ENCODE peak calls at places on chromosome 2, in ten cellular contexts. I, K, Q, V, E, M, S, R, X and W are unnamed samples.
A peak's percentile ranks its signal among the peaks of the same experiment; 100 is the strongest.

GRCh38 chr2:197088694-197089093 is 162.2 kb upstream of the PGAP1 start:
- DNase-seq in I (no peak), K (no peak), Q (no peak), V (no peak), E (no peak), M (no peak), S (no peak), R (no peak), X (no peak), W (no peak)

GRCh38 chr2:140942284-140942683 is 1188.5 kb downstream of the LRP1B start:
- DNase-seq in I (no peak), K (no peak), Q (no peak), V (no peak), E (no peak), M (no peak), S (no peak), R (no peak), X (no peak), W (no peak)

GRCh38 chr2:158921599-158922408 is 46.6 kb upstream of the TANC1 start:
- DNase-seq in I (no peak), K (no peak), Q (no peak), V (no peak), E (no peak), M (no peak), S (no peak), R (no peak), X (peak; percentile 75), W (no peak)

GRCh38 chr2:135124924-135125886 is 73.1 kb downstream of the RAB3GAP1 start:
- DNase-seq in I (no peak), K (no peak), Q (no peak), V (no peak), E (no peak), M (no peak), S (no peak), R (no peak), X (no peak), W (no peak)

GRCh38 chr2:231604685-231605606 is 12.3 kb downstream of the TEX44 start:
- DNase-seq in I (peak; percentile 91), K (peak; percentile 99), Q (peak; percentile 94), V (peak; percentile 94), E (peak; percentile 100), M (peak; percentile 88), S (peak; percentile 98), R (peak; percentile 97), X (peak; percentile 100), W (peak; percentile 96)

GRCh38 chr2:85933753-85934594 is 45.2 kb upstream of the ST3GAL5 start:
- DNase-seq in I (no peak), K (no peak), Q (no peak), V (no peak), E (no peak), M (no peak), S (no peak), R (no peak), X (no peak), W (no peak)

GRCh38 chr2:227703961-227704360 is 13.9 kb downstream of the SLC19A3 start:
- DNase-seq in I (no peak), K (no peak), Q (no peak), V (no peak), E (no peak), M (no peak), S (no peak), R (no peak), X (no peak), W (no peak)

GRCh38 chr2:63590621-63591408 is 2.1 kb downstream of the MDH1 start:
- DNase-seq in I (no peak), K (no peak), Q (no peak), V (no peak), E (no peak), M (no peak), S (peak; percentile 30), R (peak; percentile 10), X (no peak), W (no peak)

GRCh38 chr2:201257941-201258665 is 2.2 kb upstream of the CASP8 start:
- DNase-seq in I (no peak), K (peak; percentile 30), Q (peak; percentile 83), V (peak; percentile 90), E (peak; percentile 85), M (no peak), S (peak; percentile 66), R (no peak), X (peak; percentile 95), W (peak; percentile 95)

GRCh38 chr2:201768918-201769317 is 11.8 kb downstream of the ALS2 start:
- DNase-seq in I (no peak), K (no peak), Q (no peak), V (no peak), E (no peak), M (no peak), S (no peak), R (no peak), X (no peak), W (no peak)

GRCh38 chr2:24351627-24351938 is 8.8 kb downstream of the ITSN2 start:
- DNase-seq in I (no peak), K (no peak), Q (no peak), V (no peak), E (no peak), M (no peak), S (no peak), R (no peak), X (no peak), W (no peak)

GRCh38 chr2:7053650-7054262 is 136.5 kb downstream of the RNF144A start:
- DNase-seq in I (no peak), K (no peak), Q (no peak), V (no peak), E (no peak), M (no peak), S (peak; percentile 95), R (peak; percentile 77), X (no peak), W (no peak)

GRCh38 chr2:152465541-152465940 is 130.6 kb downstream of the FMNL2 start:
- DNase-seq in I (no peak), K (no peak), Q (no peak), V (no peak), E (no peak), M (no peak), S (peak; percentile 7), R (no peak), X (no peak), W (no peak)

GRCh38 chr2:22078701-22079100 is 954.9 kb downstream of the TDRD15 start:
- DNase-seq in I (no peak), K (no peak), Q (no peak), V (no peak), E (no peak), M (no peak), S (no peak), R (no peak), X (no peak), W (no peak)

GRCh38 chr2:241391892-241392665 is 36.0 kb downstream of the FARP2 start:
- DNase-seq in I (no peak), K (peak; percentile 61), Q (no peak), V (no peak), E (no peak), M (peak; percentile 20), S (peak; percentile 7), R (no peak), X (no peak), W (no peak)